ENCODE peak calls at places on chromosomes 5 and 9, in four cellular contexts. Y is nephron progenitor cell, H is uterus, F is nucleus accumbens. C is an unnamed sample.

GRCh38 chr5:135468541-135468940 is 16.4 kb upstream of the TIFAB start:
- DNase-seq in F (no peak), H (no peak), Y (no peak), C (no peak)

GRCh38 chr5:10019236-10019635 is 230.5 kb downstream of the ATPSCKMT start:
- DNase-seq in H (no peak), Y (no peak), F (no peak), C (no peak)

GRCh38 chr9:25584611-25585010 is 93.6 kb downstream of the TUSC1 start:
- DNase-seq in F (no peak), Y (no peak), H (no peak), C (no peak)

GRCh38 chr9:109568568-109569210 is 70.6 kb upstream of the PTPN3 start:
- DNase-seq in Y (no peak), F (no peak), H (no peak), C (no peak)

GRCh38 chr9:133428579-133429215 is 6.5 kb downstream of the ADAMTS13 start:
- DNase-seq in H (no peak), Y (peak; percentile 72), F (no peak), C (peak; percentile 42)

GRCh38 chr9:86575825-86576488 is 221.7 kb upstream of the TUT7 start:
- DNase-seq in F (no peak), H (peak; percentile 35), Y (no peak), C (no peak)

GRCh38 chr5:61397238-61397637 is 65.2 kb downstream of the ZSWIM6 start:
- DNase-seq in Y (no peak), H (no peak), F (no peak), C (peak; percentile 18)

GRCh38 chr9:136538599-136539426 is 7.0 kb downstream of the NOTCH1 start:
- DNase-seq in F (no peak), Y (no peak), H (no peak), C (no peak)

GRCh38 chr5:110769282-110769681 is 30.5 kb downstream of the SLC25A46 start:
- DNase-seq in Y (no peak), H (no peak), F (no peak), C (peak; percentile 4)

GRCh38 chr5:112795944-112796678 is 58.4 kb downstream of the APC start:
- DNase-seq in F (no peak), Y (no peak), H (no peak), C (no peak)

GRCh38 chr5:72366324-72366976 is 46.3 kb downstream of the PTCD2 start:
- DNase-seq in Y (peak; percentile 48), H (peak; percentile 69), F (no peak), C (peak; percentile 69)

GRCh38 chr5:138789771-138790242 is 36.6 kb downstream of the CTNNA1 start:
- DNase-seq in F (no peak), Y (peak; percentile 7), H (no peak), C (peak; percentile 39)

GRCh38 chr5:73443725-73444498 is 4.7 kb downstream of the FOXD1 start:
- DNase-seq in H (no peak), Y (peak; percentile 52), F (no peak), C (no peak)

GRCh38 chr5:168295574-168296201 is 4.2 kb downstream of the WWC1 start:
- DNase-seq in H (no peak), F (peak; percentile 65), Y (peak; percentile 63), C (peak; percentile 86)

GRCh38 chr5:150615141-150615699 is 25.2 kb upstream of the SYNPO start:
- DNase-seq in H (peak; percentile 82), F (no peak), Y (no peak), C (peak; percentile 38)

GRCh38 chr5:82859439-82860140 is 217.6 kb downstream of the TMEM167A start:
- DNase-seq in F (peak; percentile 34), Y (no peak), H (no peak), C (no peak)

GRCh38 chr9:75239176-75239575 is 150.9 kb downstream of the OSTF1 start:
- DNase-seq in F (no peak), H (no peak), Y (no peak), C (peak; percentile 47)

GRCh38 chr5:54832846-54833245 is 152.5 kb downstream of the ESM1 start:
- DNase-seq in H (no peak), Y (peak; percentile 7), F (no peak), C (no peak)

GRCh38 chr5:120717381-120717780 is 253.3 kb downstream of the PRR16 start:
- DNase-seq in Y (no peak), F (no peak), H (no peak), C (no peak)

GRCh38 chr9:134643306-134643705 is 1.7 kb downstream of the COL5A1 start:
- DNase-seq in H (peak; percentile 77), F (no peak), Y (no peak), C (peak; percentile 76)

GRCh38 chr5:97635553-97635952 is 452.5 kb upstream of the RIOK2 start:
- DNase-seq in Y (no peak), H (no peak), F (no peak), C (no peak)

C was measured in Daoy.